ENCODE peak calls at places on chromosomes 4 and X, in six cellular contexts. One of them, this sample, is unnamed.

GRCh38 chr4:149113804-149114430 is 671.7 kb upstream of the NR3C2 start:
- DNase-seq in GM23338: no peak
- DNase-seq in fibroblast of lung: peak
- DNase-seq in brain microvascular endothelial cell: peak
- DNase-seq in PC-9: peak
- DNase-seq in BJ: peak
- DNase-seq in this sample: peak

GRCh38 chrX:120260369-120260768 is 9.8 kb downstream of the ZBTB33 start:
- DNase-seq in brain microvascular endothelial cell: no peak
- DNase-seq in GM23338: no peak
- DNase-seq in PC-9: peak
- DNase-seq in fibroblast of lung: no peak
- DNase-seq in BJ: no peak
- DNase-seq in this sample: no peak

GRCh38 chrX:139429913-139430312 is 100.6 kb upstream of the F9 start:
- DNase-seq in brain microvascular endothelial cell: no peak
- DNase-seq in fibroblast of lung: peak
- DNase-seq in GM23338: peak
- DNase-seq in PC-9: no peak
- DNase-seq in BJ: no peak
- DNase-seq in this sample: no peak

GRCh38 chrX:1239681-1240142 is 27.3 kb upstream of the CRLF2 start:
- DNase-seq in fibroblast of lung: no peak
- DNase-seq in brain microvascular endothelial cell: no peak
- DNase-seq in BJ: no peak
- DNase-seq in PC-9: no peak
- DNase-seq in GM23338: no peak
- DNase-seq in this sample: no peak

GRCh38 chr4:156754832-156755570 is 216.6 kb downstream of the PDGFC start:
- DNase-seq in PC-9: no peak
- DNase-seq in BJ: no peak
- DNase-seq in fibroblast of lung: peak
- DNase-seq in brain microvascular endothelial cell: no peak
- DNase-seq in GM23338: no peak
- DNase-seq in this sample: no peak

GRCh38 chrX:140317462-140317861 is 187.4 kb downstream of the SOX3 start:
- DNase-seq in BJ: no peak
- DNase-seq in GM23338: peak
- DNase-seq in brain microvascular endothelial cell: no peak
- DNase-seq in PC-9: no peak
- DNase-seq in fibroblast of lung: no peak
- DNase-seq in this sample: no peak

GRCh38 chrX:103464774-103465117 is 54.5 kb downstream of the RAB40A start:
- DNase-seq in BJ: no peak
- DNase-seq in brain microvascular endothelial cell: peak
- DNase-seq in PC-9: peak
- DNase-seq in GM23338: peak
- DNase-seq in fibroblast of lung: peak
- DNase-seq in this sample: no peak

GRCh38 chrX:56000169-56000568 is 232.0 kb upstream of the KLF8 start:
- DNase-seq in PC-9: no peak
- DNase-seq in BJ: peak
- DNase-seq in GM23338: no peak
- DNase-seq in brain microvascular endothelial cell: no peak
- DNase-seq in fibroblast of lung: no peak
- DNase-seq in this sample: no peak

GRCh38 chr4:2251795-2252529 is 9.9 kb downstream of the MXD4 start:
- DNase-seq in PC-9: no peak
- DNase-seq in GM23338: no peak
- DNase-seq in fibroblast of lung: no peak
- DNase-seq in brain microvascular endothelial cell: no peak
- DNase-seq in BJ: no peak
- DNase-seq in this sample: no peak

GRCh38 chr4:5050520-5050955 is 742 bp upstream of the STK32B start:
- DNase-seq in GM23338: peak
- DNase-seq in brain microvascular endothelial cell: peak
- DNase-seq in fibroblast of lung: peak
- DNase-seq in BJ: no peak
- DNase-seq in PC-9: peak
- DNase-seq in this sample: no peak

GRCh38 chrX:50097121-50097520 is 103.7 kb downstream of the AKAP4 start:
- DNase-seq in GM23338: no peak
- DNase-seq in brain microvascular endothelial cell: no peak
- DNase-seq in PC-9: no peak
- DNase-seq in BJ: no peak
- DNase-seq in fibroblast of lung: no peak
- DNase-seq in this sample: no peak

GRCh38 chrX:50103866-50104566 is 96.8 kb downstream of the AKAP4 start:
- DNase-seq in GM23338: no peak
- DNase-seq in brain microvascular endothelial cell: peak
- DNase-seq in PC-9: no peak
- DNase-seq in BJ: no peak
- DNase-seq in fibroblast of lung: no peak
- DNase-seq in this sample: no peak

GRCh38 chrX:50098749-50099148 is 102.1 kb downstream of the AKAP4 start:
- DNase-seq in GM23338: no peak
- DNase-seq in BJ: no peak
- DNase-seq in fibroblast of lung: no peak
- DNase-seq in PC-9: no peak
- DNase-seq in brain microvascular endothelial cell: no peak
- DNase-seq in this sample: no peak

GRCh38 chrX:50098241-50098640 is 102.6 kb downstream of the AKAP4 start:
- DNase-seq in GM23338: no peak
- DNase-seq in BJ: no peak
- DNase-seq in brain microvascular endothelial cell: no peak
- DNase-seq in PC-9: no peak
- DNase-seq in fibroblast of lung: no peak
- DNase-seq in this sample: no peak

DNA sequence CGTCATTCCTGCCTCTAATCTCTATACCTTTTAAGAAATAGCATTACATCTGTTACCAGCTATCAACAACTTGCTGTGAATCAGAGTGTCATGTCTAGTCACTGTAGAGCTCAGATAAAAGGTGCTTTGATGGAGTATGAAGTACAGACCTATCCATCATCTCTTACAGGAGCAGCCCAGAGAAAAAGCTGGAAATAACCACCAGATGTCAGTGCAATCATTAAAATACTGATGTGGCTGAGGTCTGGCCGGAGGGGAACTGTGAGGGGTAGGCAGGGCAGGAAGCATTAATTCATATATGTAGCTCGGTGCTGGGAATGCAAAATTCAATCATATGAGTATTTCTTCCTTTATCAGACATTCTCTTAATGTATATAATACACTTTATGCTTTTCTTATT is 100.6 kb downstream of the AKAP4 start:
- DNase-seq in brain microvascular endothelial cell: no peak
- DNase-seq in GM23338: peak
- DNase-seq in BJ: no peak
- DNase-seq in fibroblast of lung: no peak
- DNase-seq in PC-9: no peak
- DNase-seq in this sample: no peak
- TF ChIP-seq CTCF in brain microvascular endothelial cell: peak
- TF ChIP-seq CTCF in GM23338: peak
- TF ChIP-seq CTCF in BJ: no peak
- TF ChIP-seq CTCF in fibroblast of lung: peak
- TF ChIP-seq CTCF in PC-9: peak
- TF ChIP-seq CTCF in this sample: no peak

GRCh38 chrX:108439961-108440696 is 491 bp downstream of the COL4A5 start:
- DNase-seq in brain microvascular endothelial cell: no peak
- DNase-seq in GM23338: peak
- DNase-seq in PC-9: no peak
- DNase-seq in fibroblast of lung: peak
- DNase-seq in BJ: no peak
- DNase-seq in this sample: no peak
- H3K4me3 ChIP-seq in brain microvascular endothelial cell: peak
- H3K4me3 ChIP-seq in GM23338: peak
- H3K4me3 ChIP-seq in PC-9: peak
- H3K4me3 ChIP-seq in fibroblast of lung: peak
- H3K4me3 ChIP-seq in BJ: peak
- H3K4me3 ChIP-seq in this sample: peak

DNA sequence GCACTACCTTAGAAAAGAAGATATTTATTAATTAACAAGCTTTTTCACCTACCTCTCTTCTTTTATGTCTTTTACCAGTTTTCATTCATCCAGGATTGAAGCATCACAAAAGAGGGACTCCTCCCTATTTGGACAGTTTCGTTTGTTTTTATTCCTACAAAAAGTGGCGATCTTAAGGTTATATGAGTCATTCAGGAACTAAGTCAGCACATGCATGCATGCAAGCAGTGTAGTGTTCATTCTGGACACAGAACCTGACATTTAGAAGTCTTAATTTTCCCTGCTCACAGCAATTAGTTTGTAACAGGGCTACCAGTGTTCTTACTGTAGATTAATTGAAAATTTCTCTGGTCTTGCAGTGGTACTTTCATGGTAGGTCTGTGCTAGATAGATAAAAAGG is 47.9 kb upstream of the QRFPR start:
- DNase-seq in fibroblast of lung: peak
- DNase-seq in PC-9: no peak
- DNase-seq in brain microvascular endothelial cell: peak
- DNase-seq in BJ: no peak
- DNase-seq in GM23338: no peak
- DNase-seq in this sample: no peak
- TF ChIP-seq CTCF in fibroblast of lung: no peak
- TF ChIP-seq CTCF in PC-9: no peak
- TF ChIP-seq CTCF in brain microvascular endothelial cell: no peak
- TF ChIP-seq CTCF in BJ: no peak
- TF ChIP-seq CTCF in GM23338: no peak
- TF ChIP-seq CTCF in this sample: no peak

DNA sequence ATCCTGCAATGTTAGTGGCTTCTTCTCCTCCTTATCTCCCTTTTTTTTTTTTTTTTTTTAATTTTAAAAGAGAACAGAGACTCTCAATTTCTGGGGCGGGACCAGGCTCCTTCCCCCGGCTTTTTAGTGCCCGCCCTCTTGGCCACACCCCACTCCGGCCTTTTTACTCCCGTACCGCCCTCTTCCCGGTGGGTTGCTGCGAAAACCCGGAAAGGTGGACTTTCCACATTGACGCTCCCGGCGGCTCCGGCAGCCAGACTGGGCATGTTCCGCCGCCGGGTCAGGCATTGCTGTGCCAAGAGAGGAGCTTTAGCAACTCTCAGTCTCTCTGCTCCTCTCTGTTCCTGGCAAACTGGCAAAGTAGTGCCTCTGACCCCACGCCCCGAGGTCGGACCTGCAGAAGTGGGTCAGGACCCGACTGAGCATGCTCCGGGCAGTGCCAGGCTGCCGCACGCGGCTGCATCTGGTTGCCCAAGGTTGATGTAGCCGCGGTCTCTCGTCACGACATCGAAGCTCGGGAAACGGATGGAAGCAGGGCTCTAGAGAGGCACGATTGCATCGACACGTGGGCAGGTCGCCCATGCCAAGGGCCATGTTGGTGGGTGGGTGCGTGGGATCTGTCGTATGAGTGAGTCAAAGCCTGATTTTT is 1.1 kb upstream of the MFAP3L start:
- DNase-seq in PC-9: peak
- DNase-seq in brain microvascular endothelial cell: peak
- DNase-seq in fibroblast of lung: peak
- DNase-seq in BJ: peak
- DNase-seq in GM23338: peak
- DNase-seq in this sample: peak
- H3K4me3 ChIP-seq in PC-9: peak
- H3K4me3 ChIP-seq in brain microvascular endothelial cell: peak
- H3K4me3 ChIP-seq in fibroblast of lung: peak
- H3K4me3 ChIP-seq in BJ: peak
- H3K4me3 ChIP-seq in GM23338: peak
- H3K4me3 ChIP-seq in this sample: peak

GRCh38 chr4:189912170-189912569 is 28.5 kb upstream of the FRG1 start:
- DNase-seq in brain microvascular endothelial cell: no peak
- DNase-seq in BJ: no peak
- DNase-seq in PC-9: no peak
- DNase-seq in fibroblast of lung: no peak
- DNase-seq in GM23338: peak
- DNase-seq in this sample: no peak
- TF ChIP-seq CTCF in brain microvascular endothelial cell: peak
- TF ChIP-seq CTCF in BJ: peak
- TF ChIP-seq CTCF in PC-9: peak
- TF ChIP-seq CTCF in fibroblast of lung: peak
- TF ChIP-seq CTCF in GM23338: peak
- TF ChIP-seq CTCF in this sample: peak

GRCh38 chr4:85929926-85930325 is 429.9 kb downstream of the MAPK10 start:
- DNase-seq in PC-9: no peak
- DNase-seq in BJ: no peak
- DNase-seq in brain microvascular endothelial cell: no peak
- DNase-seq in GM23338: peak
- DNase-seq in fibroblast of lung: no peak
- DNase-seq in this sample: no peak
- H3K4me3 ChIP-seq in PC-9: no peak
- H3K4me3 ChIP-seq in BJ: no peak
- H3K4me3 ChIP-seq in brain microvascular endothelial cell: no peak
- H3K4me3 ChIP-seq in GM23338: peak
- H3K4me3 ChIP-seq in fibroblast of lung: no peak
- H3K4me3 ChIP-seq in this sample: no peak

DNA sequence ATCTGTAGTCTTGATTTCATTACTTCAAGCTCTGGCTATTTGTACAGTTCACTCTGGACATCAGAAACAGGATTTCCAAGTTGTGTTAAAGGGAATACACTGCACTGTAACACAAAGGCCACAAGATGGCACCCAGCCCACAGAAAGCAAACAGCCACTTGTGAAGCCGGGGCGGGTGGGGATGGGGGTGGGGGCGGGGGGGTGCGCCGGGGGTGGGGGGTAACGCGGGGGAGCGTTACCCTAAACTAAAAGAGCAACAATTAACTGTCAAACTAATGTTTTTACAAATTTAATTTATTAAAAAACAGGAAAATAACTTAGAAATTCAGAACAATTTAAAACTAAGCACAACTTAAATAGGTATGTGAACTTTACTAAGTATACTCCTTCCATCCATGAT is 27.3 kb downstream of the PRDX4 start:
- DNase-seq in brain microvascular endothelial cell: peak
- DNase-seq in PC-9: peak
- DNase-seq in GM23338: peak
- DNase-seq in fibroblast of lung: peak
- DNase-seq in BJ: no peak
- DNase-seq in this sample: peak
- TF ChIP-seq CTCF in brain microvascular endothelial cell: peak
- TF ChIP-seq CTCF in PC-9: peak
- TF ChIP-seq CTCF in GM23338: peak
- TF ChIP-seq CTCF in fibroblast of lung: peak
- TF ChIP-seq CTCF in BJ: peak
- TF ChIP-seq CTCF in this sample: peak

DNA sequence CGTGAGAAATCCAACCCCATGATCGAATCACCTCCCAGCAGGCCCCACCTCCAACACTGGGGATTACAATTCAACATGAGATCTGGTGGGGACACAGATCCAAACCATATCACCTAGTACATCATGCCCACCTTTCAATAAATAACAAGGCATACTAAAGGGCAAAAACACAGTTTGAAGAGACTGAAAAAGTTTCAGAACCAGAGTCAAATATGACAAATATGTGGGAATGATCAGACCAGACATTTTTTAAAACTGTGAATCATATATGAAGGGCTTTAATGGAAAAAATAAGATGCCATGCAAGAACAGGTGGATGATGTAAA is 167.3 kb downstream of the CAMK2D start:
- DNase-seq in GM23338: no peak
- DNase-seq in fibroblast of lung: no peak
- DNase-seq in PC-9: no peak
- DNase-seq in BJ: no peak
- DNase-seq in brain microvascular endothelial cell: no peak
- DNase-seq in this sample: no peak
- H3K4me3 ChIP-seq in GM23338: no peak
- H3K4me3 ChIP-seq in fibroblast of lung: no peak
- H3K4me3 ChIP-seq in PC-9: no peak
- H3K4me3 ChIP-seq in BJ: no peak
- H3K4me3 ChIP-seq in brain microvascular endothelial cell: no peak
- H3K4me3 ChIP-seq in this sample: no peak

GRCh38 chr4:84837751-84838150 is 128.7 kb downstream of the WDFY3 start:
- DNase-seq in BJ: no peak
- DNase-seq in PC-9: no peak
- DNase-seq in brain microvascular endothelial cell: no peak
- DNase-seq in GM23338: no peak
- DNase-seq in fibroblast of lung: peak
- DNase-seq in this sample: no peak
- TF ChIP-seq CTCF in BJ: no peak
- TF ChIP-seq CTCF in PC-9: no peak
- TF ChIP-seq CTCF in brain microvascular endothelial cell: no peak
- TF ChIP-seq CTCF in GM23338: no peak
- TF ChIP-seq CTCF in fibroblast of lung: no peak
- TF ChIP-seq CTCF in this sample: no peak

This sample was measured in HFF-Myc.